ENCODE peak calls at places on chromosomes 7 and 10, in five cellular contexts. One of them, this sample, is unnamed.

GRCh38 chr7:2918406-2918805 is 74.3 kb upstream of the GNA12 start:
- DNase-seq in mesenchymal stem cell: no peak
- DNase-seq in H9: no peak
- DNase-seq in neuronal stem cell: no peak
- DNase-seq in H1: no peak
- DNase-seq in this sample: no peak

GRCh38 chr7:151859111-151859947 is 17.6 kb downstream of the PRKAG2 start:
- DNase-seq in mesenchymal stem cell: no peak
- DNase-seq in H9: no peak
- DNase-seq in neuronal stem cell: no peak
- DNase-seq in H1: no peak
- DNase-seq in this sample: no peak

GRCh38 chr7:132290021-132290420 is 286.2 kb downstream of the PLXNA4 start:
- DNase-seq in mesenchymal stem cell: no peak
- DNase-seq in H9: no peak
- DNase-seq in neuronal stem cell: no peak
- DNase-seq in H1: no peak
- DNase-seq in this sample: no peak

GRCh38 chr7:128453836-128454804 is 1.6 kb upstream of the HILPDA start:
- DNase-seq in mesenchymal stem cell: peak; percentile 90
- DNase-seq in H9: peak; percentile 92
- DNase-seq in neuronal stem cell: peak; percentile 65
- DNase-seq in H1: no peak
- DNase-seq in this sample: peak; percentile 95

GRCh38 chr10:128978211-128978610 is 488.8 kb upstream of the MGMT start:
- DNase-seq in mesenchymal stem cell: no peak
- DNase-seq in H9: no peak
- DNase-seq in neuronal stem cell: no peak
- DNase-seq in H1: no peak
- DNase-seq in this sample: no peak

GRCh38 chr7:25522727-25523126 is 294.4 kb upstream of the NPVF start:
- DNase-seq in mesenchymal stem cell: no peak
- DNase-seq in H9: no peak
- DNase-seq in neuronal stem cell: no peak
- DNase-seq in H1: no peak
- DNase-seq in this sample: no peak

GRCh38 chr7:97307521-97308108 is 190.1 kb downstream of the SDHAF3 start:
- DNase-seq in mesenchymal stem cell: peak; percentile 71
- DNase-seq in H9: no peak
- DNase-seq in neuronal stem cell: no peak
- DNase-seq in H1: no peak
- DNase-seq in this sample: no peak

GRCh38 chr10:97463363-97464132 is 17.6 kb downstream of the ZDHHC16 start:
- DNase-seq in mesenchymal stem cell: peak; percentile 60
- DNase-seq in H9: peak; percentile 78
- DNase-seq in neuronal stem cell: peak; percentile 39
- DNase-seq in H1: no peak
- DNase-seq in this sample: peak; percentile 83

GRCh38 chr10:80464557-80465466 is 10.7 kb downstream of the TSPAN14 start:
- DNase-seq in mesenchymal stem cell: no peak
- DNase-seq in H9: peak; percentile 91
- DNase-seq in neuronal stem cell: peak; percentile 84
- DNase-seq in H1: peak; percentile 68
- DNase-seq in this sample: peak; percentile 92

GRCh38 chr7:40356312-40356711 is 221.5 kb downstream of the SUGCT start:
- DNase-seq in mesenchymal stem cell: no peak
- DNase-seq in H9: no peak
- DNase-seq in neuronal stem cell: no peak
- DNase-seq in H1: no peak
- DNase-seq in this sample: no peak

GRCh38 chr10:3090914-3091313 is 23.6 kb downstream of the PFKP start:
- DNase-seq in mesenchymal stem cell: no peak
- DNase-seq in H9: no peak
- DNase-seq in neuronal stem cell: no peak
- DNase-seq in H1: no peak
- DNase-seq in this sample: peak; percentile 89

GRCh38 chr7:120998525-120998924 is 10.0 kb downstream of the CPED1 start:
- DNase-seq in mesenchymal stem cell: no peak
- DNase-seq in H9: no peak
- DNase-seq in neuronal stem cell: no peak
- DNase-seq in H1: no peak
- DNase-seq in this sample: no peak

GRCh38 chr7:18976715-18977466 is 140.5 kb downstream of the TWIST1 start:
- DNase-seq in mesenchymal stem cell: no peak
- DNase-seq in H9: no peak
- DNase-seq in neuronal stem cell: no peak
- DNase-seq in H1: no peak
- DNase-seq in this sample: no peak

GRCh38 chr10:128701381-128701780 is 575.2 kb upstream of the MKI67 start:
- DNase-seq in mesenchymal stem cell: no peak
- DNase-seq in H9: no peak
- DNase-seq in neuronal stem cell: no peak
- DNase-seq in H1: no peak
- DNase-seq in this sample: no peak

GRCh38 chr10:82811621-82812020 is 936.6 kb downstream of the NRG3 start:
- DNase-seq in mesenchymal stem cell: peak; percentile 38
- DNase-seq in H9: peak; percentile 56
- DNase-seq in neuronal stem cell: no peak
- DNase-seq in H1: peak; percentile 7
- DNase-seq in this sample: peak; percentile 60

GRCh38 chr7:126040114-126041045 is 1110.8 kb upstream of the POT1 start:
- DNase-seq in mesenchymal stem cell: no peak
- DNase-seq in H9: peak; percentile 52
- DNase-seq in neuronal stem cell: no peak
- DNase-seq in H1: no peak
- DNase-seq in this sample: no peak

GRCh38 chr7:87474533-87475358 is 734 bp downstream of the ABCB4 start:
- DNase-seq in mesenchymal stem cell: peak; percentile 57
- DNase-seq in H9: no peak
- DNase-seq in neuronal stem cell: no peak
- DNase-seq in H1: no peak
- DNase-seq in this sample: no peak

GRCh38 chr10:18437486-18437885 is 213.9 kb downstream of the NSUN6 start:
- DNase-seq in mesenchymal stem cell: no peak
- DNase-seq in H9: no peak
- DNase-seq in neuronal stem cell: no peak
- DNase-seq in H1: no peak
- DNase-seq in this sample: no peak

GRCh38 chr10:33335550-33335799 is 1.0 kb upstream of the NRP1 start:
- DNase-seq in mesenchymal stem cell: no peak
- DNase-seq in H9: peak; percentile 28
- DNase-seq in neuronal stem cell: no peak
- DNase-seq in H1: no peak
- DNase-seq in this sample: no peak

GRCh38 chr10:33335800-33336605 is 1.5 kb upstream of the NRP1 start:
- DNase-seq in mesenchymal stem cell: peak; percentile 42
- DNase-seq in H9: peak; percentile 49
- DNase-seq in neuronal stem cell: peak; percentile 35
- DNase-seq in H1: no peak
- DNase-seq in this sample: peak; percentile 50

GRCh38 chr10:33334170-33334838 is at the start of gene NRP1:
- DNase-seq in mesenchymal stem cell: no peak
- DNase-seq in H9: peak; percentile 29
- DNase-seq in neuronal stem cell: peak; percentile 56
- DNase-seq in H1: no peak
- DNase-seq in this sample: peak; percentile 75

GRCh38 chr10:33333260-33334169 is 952 bp downstream of the NRP1 start:
- DNase-seq in mesenchymal stem cell: peak; percentile 42
- DNase-seq in H9: no peak
- DNase-seq in neuronal stem cell: peak; percentile 9
- DNase-seq in H1: no peak
- DNase-seq in this sample: no peak

GRCh38 chr10:33334839-33335549 is 527 bp upstream of the NRP1 start:
- DNase-seq in mesenchymal stem cell: peak; percentile 91
- DNase-seq in H9: peak; percentile 73
- DNase-seq in neuronal stem cell: peak; percentile 76
- DNase-seq in H1: no peak
- DNase-seq in this sample: peak; percentile 87
- H3K18ac ChIP-seq in mesenchymal stem cell: peak overlapping the region; percentile 91
- H3K18ac ChIP-seq in H9: no peak overlapping the region
- H3K18ac ChIP-seq in neuronal stem cell: peak overlapping the region; percentile 98
- H3K18ac ChIP-seq in H1: no peak overlapping the region
- H3K18ac ChIP-seq in this sample: peak overlapping the region; percentile 46

DNA sequence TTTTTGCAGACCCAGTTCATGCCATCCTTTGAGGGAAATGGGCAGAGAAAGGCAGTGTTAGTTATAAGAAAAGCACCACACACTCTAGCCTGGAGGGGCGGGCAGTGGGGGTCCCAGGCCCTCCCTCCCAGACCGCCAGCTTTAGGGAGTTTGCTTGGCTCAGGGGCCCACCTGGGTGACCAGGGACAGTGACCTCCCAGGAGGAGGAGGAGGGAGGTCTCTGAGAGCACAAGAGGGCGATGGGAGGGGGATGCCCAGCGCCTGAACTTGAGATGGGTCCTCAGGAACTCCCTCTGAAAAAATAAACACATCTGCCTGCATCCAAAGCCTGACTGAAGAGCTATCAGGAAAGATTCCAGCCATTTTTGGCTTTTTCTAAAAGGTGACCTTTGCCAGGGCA is 32.6 kb downstream of the TRIM8 start:
- DNase-seq in mesenchymal stem cell: no peak
- DNase-seq in H9: no peak
- DNase-seq in neuronal stem cell: no peak
- DNase-seq in H1: no peak
- DNase-seq in this sample: no peak
- H3K18ac ChIP-seq in mesenchymal stem cell: peak overlapping the region; percentile 90
- H3K18ac ChIP-seq in H9: no peak overlapping the region
- H3K18ac ChIP-seq in neuronal stem cell: no peak overlapping the region
- H3K18ac ChIP-seq in H1: no peak overlapping the region
- H3K18ac ChIP-seq in this sample: no peak overlapping the region

GRCh38 chr7:117211614-117212013 is 111.2 kb downstream of the WNT2 start:
- DNase-seq in mesenchymal stem cell: no peak
- DNase-seq in H9: no peak
- DNase-seq in neuronal stem cell: no peak
- DNase-seq in H1: no peak
- DNase-seq in this sample: no peak
- H3K18ac ChIP-seq in mesenchymal stem cell: no peak overlapping the region
- H3K18ac ChIP-seq in H9: no peak overlapping the region
- H3K18ac ChIP-seq in neuronal stem cell: no peak overlapping the region
- H3K18ac ChIP-seq in H1: no peak overlapping the region
- H3K18ac ChIP-seq in this sample: no peak overlapping the region

GRCh38 chr7:102912742-102913141 is at the start of gene LRRC17:
- DNase-seq in mesenchymal stem cell: peak; percentile 67
- DNase-seq in H9: no peak
- DNase-seq in neuronal stem cell: no peak
- DNase-seq in H1: no peak
- DNase-seq in this sample: no peak
- H3K18ac ChIP-seq in mesenchymal stem cell: no peak within 1 kb of the TSS
- H3K18ac ChIP-seq in H9: no peak within 1 kb of the TSS
- H3K18ac ChIP-seq in neuronal stem cell: no peak within 1 kb of the TSS
- H3K18ac ChIP-seq in H1: no peak within 1 kb of the TSS
- H3K18ac ChIP-seq in this sample: peak within 1 kb of the TSS; percentile 69

DNA sequence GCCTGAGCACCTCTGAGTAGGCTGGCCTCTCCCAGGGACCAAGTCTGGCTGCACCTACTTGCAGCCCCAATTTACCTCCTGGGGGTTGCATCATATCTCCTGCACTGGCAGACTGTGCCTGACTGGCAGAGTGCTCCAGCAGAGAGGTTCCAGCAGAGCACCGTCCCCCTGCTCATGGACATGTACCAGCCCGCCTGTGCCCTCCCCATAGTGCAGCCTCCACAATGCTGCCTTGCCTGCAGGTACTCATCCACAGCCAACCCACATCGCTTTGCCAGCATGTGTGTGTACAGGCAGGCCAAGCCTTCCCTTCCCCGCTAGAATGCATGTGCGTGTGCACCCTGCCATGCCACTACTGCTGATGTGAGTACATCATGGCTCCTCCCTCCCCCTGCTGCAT is 105.5 kb upstream of the NPSR1 start:
- DNase-seq in mesenchymal stem cell: no peak
- DNase-seq in H9: no peak
- DNase-seq in neuronal stem cell: no peak
- DNase-seq in H1: no peak
- DNase-seq in this sample: no peak
- H3K18ac ChIP-seq in mesenchymal stem cell: no peak overlapping the region
- H3K18ac ChIP-seq in H9: no peak overlapping the region
- H3K18ac ChIP-seq in neuronal stem cell: no peak overlapping the region
- H3K18ac ChIP-seq in H1: no peak overlapping the region
- H3K18ac ChIP-seq in this sample: no peak overlapping the region

GRCh38 chr7:517848-518629 is 1.6 kb downstream of the PDGFA start:
- DNase-seq in mesenchymal stem cell: peak; percentile 77
- DNase-seq in H9: no peak
- DNase-seq in neuronal stem cell: peak; percentile 35
- DNase-seq in H1: no peak
- DNase-seq in this sample: peak; percentile 51

GRCh38 chr7:519974-520458 is 370 bp upstream of the PDGFA start:
- DNase-seq in mesenchymal stem cell: peak; percentile 80
- DNase-seq in H9: peak; percentile 74
- DNase-seq in neuronal stem cell: no peak
- DNase-seq in H1: no peak
- DNase-seq in this sample: peak; percentile 80

GRCh38 chr7:520503-521161 is 986 bp upstream of the PDGFA start:
- DNase-seq in mesenchymal stem cell: peak; percentile 54
- DNase-seq in H9: peak; percentile 64
- DNase-seq in neuronal stem cell: no peak
- DNase-seq in H1: no peak
- DNase-seq in this sample: peak; percentile 21

GRCh38 chr7:518630-519428 is 817 bp downstream of the PDGFA start:
- DNase-seq in mesenchymal stem cell: peak; percentile 83
- DNase-seq in H9: peak; percentile 74
- DNase-seq in neuronal stem cell: no peak
- DNase-seq in H1: no peak
- DNase-seq in this sample: peak; percentile 68

DNA sequence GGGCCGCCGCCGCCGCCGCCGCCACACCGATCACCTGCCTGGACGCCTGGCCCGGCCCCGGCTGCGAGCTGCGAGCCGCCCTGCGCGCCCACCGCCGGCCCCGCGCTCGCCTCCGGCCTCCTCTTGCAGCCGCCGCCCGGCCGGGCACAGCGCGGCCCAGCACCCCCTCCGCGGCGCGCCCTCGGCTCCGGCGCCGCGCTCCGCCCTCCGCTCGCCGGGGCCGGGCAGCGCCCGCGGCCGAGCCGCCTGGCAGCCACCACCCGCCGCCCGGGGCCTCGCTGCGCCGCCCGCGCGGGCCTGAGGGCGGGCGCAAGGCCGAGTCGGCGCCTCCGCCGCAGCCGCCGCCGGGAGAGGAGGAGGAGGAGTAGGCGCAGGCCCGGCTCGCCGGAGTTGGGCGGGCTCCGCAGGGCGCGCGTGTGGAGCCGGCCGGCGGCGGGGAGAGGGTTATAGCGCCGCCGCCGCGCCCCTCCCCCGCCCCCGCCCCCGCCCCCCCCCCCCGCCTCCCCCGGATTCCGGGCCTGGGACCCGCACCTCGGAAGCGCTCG is at the start of gene PDGFA:
- DNase-seq in mesenchymal stem cell: peak; percentile 62
- DNase-seq in H9: no peak
- DNase-seq in neuronal stem cell: no peak
- DNase-seq in H1: no peak
- DNase-seq in this sample: peak; percentile 39
- H3K18ac ChIP-seq in mesenchymal stem cell: peak within 1 kb of the TSS; percentile 67
- H3K18ac ChIP-seq in H9: no peak within 1 kb of the TSS
- H3K18ac ChIP-seq in neuronal stem cell: peak within 1 kb of the TSS; percentile 97
- H3K18ac ChIP-seq in H1: peak within 1 kb of the TSS; percentile 78
- H3K18ac ChIP-seq in this sample: peak within 1 kb of the TSS; percentile 90

This sample was measured in mesendoderm.